ENCODE peak calls at places on chromosome 6, in four cellular contexts. One of them, this sample, is unnamed.
A peak's percentile ranks its signal among the peaks of the same experiment; 100 is the strongest.

GRCh38 chr6:73236147-73236750 is 11.0 kb upstream of the KHDC1L start:
- DNase-seq in brain microvascular endothelial cell: peak; percentile 51
- DNase-seq in astrocyte of the spinal cord: peak; percentile 61
- DNase-seq in fibroblast of mammary gland: peak; percentile 96
- DNase-seq in this sample: peak; percentile 64

GRCh38 chr6:40722553-40723258 is 135.5 kb upstream of the LRFN2 start:
- DNase-seq in astrocyte of the spinal cord: peak; percentile 26
- DNase-seq in brain microvascular endothelial cell: peak; percentile 68
- DNase-seq in fibroblast of mammary gland: peak; percentile 19
- DNase-seq in this sample: peak; percentile 59

GRCh38 chr6:70394518-70395300 is 18.6 kb upstream of the FAM135A start:
- DNase-seq in fibroblast of mammary gland: no peak
- DNase-seq in brain microvascular endothelial cell: no peak
- DNase-seq in astrocyte of the spinal cord: no peak
- DNase-seq in this sample: no peak

GRCh38 chr6:106513813-106514212 is 115.5 kb downstream of the RTN4IP1 start:
- DNase-seq in fibroblast of mammary gland: peak; percentile 62
- DNase-seq in astrocyte of the spinal cord: peak; percentile 39
- DNase-seq in brain microvascular endothelial cell: no peak
- DNase-seq in this sample: no peak

GRCh38 chr6:117485433-117485832 is 3.0 kb downstream of the DCBLD1 start:
- DNase-seq in brain microvascular endothelial cell: no peak
- DNase-seq in astrocyte of the spinal cord: no peak
- DNase-seq in fibroblast of mammary gland: no peak
- DNase-seq in this sample: no peak

GRCh38 chr6:137861550-137862337 is 5.3 kb upstream of the TNFAIP3 start:
- DNase-seq in brain microvascular endothelial cell: no peak
- DNase-seq in astrocyte of the spinal cord: no peak
- DNase-seq in fibroblast of mammary gland: no peak
- DNase-seq in this sample: no peak

GRCh38 chr6:35487653-35488516 is 9.0 kb downstream of the TEAD3 start:
- DNase-seq in fibroblast of mammary gland: no peak
- DNase-seq in brain microvascular endothelial cell: no peak
- DNase-seq in astrocyte of the spinal cord: peak; percentile 35
- DNase-seq in this sample: no peak

GRCh38 chr6:119160911-119161310 is 82.4 kb upstream of the FAM184A start:
- DNase-seq in fibroblast of mammary gland: peak; percentile 70
- DNase-seq in astrocyte of the spinal cord: no peak
- DNase-seq in brain microvascular endothelial cell: no peak
- DNase-seq in this sample: no peak

GRCh38 chr6:87066449-87067288 is 28.2 kb downstream of the CGA start:
- DNase-seq in fibroblast of mammary gland: peak; percentile 69
- DNase-seq in brain microvascular endothelial cell: peak; percentile 49
- DNase-seq in astrocyte of the spinal cord: peak; percentile 68
- DNase-seq in this sample: peak; percentile 11

GRCh38 chr6:152457949-152458624 is 179.1 kb downstream of the SYNE1 start:
- DNase-seq in brain microvascular endothelial cell: no peak
- DNase-seq in fibroblast of mammary gland: no peak
- DNase-seq in astrocyte of the spinal cord: no peak
- DNase-seq in this sample: no peak

GRCh38 chr6:343960-344815 is 47.4 kb upstream of the IRF4 start:
- DNase-seq in fibroblast of mammary gland: no peak
- DNase-seq in astrocyte of the spinal cord: no peak
- DNase-seq in brain microvascular endothelial cell: no peak
- DNase-seq in this sample: no peak

GRCh38 chr6:113924199-113924791 is 46.7 kb downstream of the HDAC2 start:
- DNase-seq in brain microvascular endothelial cell: no peak
- DNase-seq in fibroblast of mammary gland: no peak
- DNase-seq in astrocyte of the spinal cord: no peak
- DNase-seq in this sample: no peak

GRCh38 chr6:12592634-12593033 is 123.9 kb upstream of the PHACTR1 start:
- DNase-seq in brain microvascular endothelial cell: no peak
- DNase-seq in astrocyte of the spinal cord: no peak
- DNase-seq in fibroblast of mammary gland: no peak
- DNase-seq in this sample: no peak

DNA sequence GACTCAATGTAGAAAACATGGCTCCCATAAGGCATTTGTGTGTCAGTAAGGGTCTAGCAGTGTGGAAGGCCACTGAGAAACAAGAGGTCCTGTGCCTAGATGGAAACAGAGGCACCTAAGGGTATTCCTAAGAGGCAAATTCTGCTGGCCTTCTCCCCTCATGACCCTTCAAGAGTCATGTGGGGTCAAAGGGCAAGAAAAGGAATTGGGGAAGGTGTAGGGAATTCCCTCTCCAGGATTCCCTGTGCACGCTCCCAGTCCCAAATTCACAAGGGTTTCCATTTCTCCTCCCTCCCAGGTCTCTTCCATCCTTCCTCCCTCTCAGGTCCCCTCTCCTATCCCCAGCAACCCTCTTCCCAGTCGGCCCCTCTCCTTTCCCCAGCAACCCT is 568 bp downstream of the AGPAT1 start:
- DNase-seq in brain microvascular endothelial cell: no peak
- DNase-seq in astrocyte of the spinal cord: no peak
- DNase-seq in fibroblast of mammary gland: no peak
- DNase-seq in this sample: no peak
- H3K4me3 ChIP-seq in brain microvascular endothelial cell: peak overlapping the region; percentile 95
- H3K4me3 ChIP-seq in astrocyte of the spinal cord: peak overlapping the region; percentile 98
- H3K4me3 ChIP-seq in fibroblast of mammary gland: peak overlapping the region; percentile 94
- H3K4me3 ChIP-seq in this sample: peak overlapping the region; percentile 99

GRCh38 chr6:18471232-18471964 is 84.2 kb downstream of the RNF144B start:
- DNase-seq in astrocyte of the spinal cord: no peak
- DNase-seq in brain microvascular endothelial cell: no peak
- DNase-seq in fibroblast of mammary gland: no peak
- DNase-seq in this sample: no peak
- H3K4me3 ChIP-seq in astrocyte of the spinal cord: no peak overlapping the region
- H3K4me3 ChIP-seq in brain microvascular endothelial cell: no peak overlapping the region
- H3K4me3 ChIP-seq in fibroblast of mammary gland: no peak overlapping the region
- H3K4me3 ChIP-seq in this sample: no peak overlapping the region

GRCh38 chr6:24394061-24394460 is 8.7 kb upstream of the MRS2 start:
- DNase-seq in brain microvascular endothelial cell: no peak
- DNase-seq in astrocyte of the spinal cord: no peak
- DNase-seq in fibroblast of mammary gland: no peak
- DNase-seq in this sample: no peak

GRCh38 chr6:24396764-24397163 is 6.0 kb upstream of the MRS2 start:
- DNase-seq in fibroblast of mammary gland: peak; percentile 11
- DNase-seq in astrocyte of the spinal cord: no peak
- DNase-seq in brain microvascular endothelial cell: no peak
- DNase-seq in this sample: no peak

GRCh38 chr6:24391756-24392405 is 10.9 kb upstream of the MRS2 start:
- DNase-seq in fibroblast of mammary gland: peak; percentile 12
- DNase-seq in brain microvascular endothelial cell: no peak
- DNase-seq in astrocyte of the spinal cord: no peak
- DNase-seq in this sample: no peak

GRCh38 chr6:24397631-24398030 is 5.1 kb upstream of the MRS2 start:
- DNase-seq in brain microvascular endothelial cell: no peak
- DNase-seq in astrocyte of the spinal cord: no peak
- DNase-seq in fibroblast of mammary gland: no peak
- DNase-seq in this sample: no peak

GRCh38 chr6:24394777-24395437 is 7.8 kb upstream of the MRS2 start:
- DNase-seq in brain microvascular endothelial cell: peak; percentile 71
- DNase-seq in astrocyte of the spinal cord: peak; percentile 37
- DNase-seq in fibroblast of mammary gland: peak; percentile 97
- DNase-seq in this sample: peak; percentile 70
- H3K4me3 ChIP-seq in brain microvascular endothelial cell: no peak overlapping the region
- H3K4me3 ChIP-seq in astrocyte of the spinal cord: no peak overlapping the region
- H3K4me3 ChIP-seq in fibroblast of mammary gland: no peak overlapping the region
- H3K4me3 ChIP-seq in this sample: no peak overlapping the region

DNA sequence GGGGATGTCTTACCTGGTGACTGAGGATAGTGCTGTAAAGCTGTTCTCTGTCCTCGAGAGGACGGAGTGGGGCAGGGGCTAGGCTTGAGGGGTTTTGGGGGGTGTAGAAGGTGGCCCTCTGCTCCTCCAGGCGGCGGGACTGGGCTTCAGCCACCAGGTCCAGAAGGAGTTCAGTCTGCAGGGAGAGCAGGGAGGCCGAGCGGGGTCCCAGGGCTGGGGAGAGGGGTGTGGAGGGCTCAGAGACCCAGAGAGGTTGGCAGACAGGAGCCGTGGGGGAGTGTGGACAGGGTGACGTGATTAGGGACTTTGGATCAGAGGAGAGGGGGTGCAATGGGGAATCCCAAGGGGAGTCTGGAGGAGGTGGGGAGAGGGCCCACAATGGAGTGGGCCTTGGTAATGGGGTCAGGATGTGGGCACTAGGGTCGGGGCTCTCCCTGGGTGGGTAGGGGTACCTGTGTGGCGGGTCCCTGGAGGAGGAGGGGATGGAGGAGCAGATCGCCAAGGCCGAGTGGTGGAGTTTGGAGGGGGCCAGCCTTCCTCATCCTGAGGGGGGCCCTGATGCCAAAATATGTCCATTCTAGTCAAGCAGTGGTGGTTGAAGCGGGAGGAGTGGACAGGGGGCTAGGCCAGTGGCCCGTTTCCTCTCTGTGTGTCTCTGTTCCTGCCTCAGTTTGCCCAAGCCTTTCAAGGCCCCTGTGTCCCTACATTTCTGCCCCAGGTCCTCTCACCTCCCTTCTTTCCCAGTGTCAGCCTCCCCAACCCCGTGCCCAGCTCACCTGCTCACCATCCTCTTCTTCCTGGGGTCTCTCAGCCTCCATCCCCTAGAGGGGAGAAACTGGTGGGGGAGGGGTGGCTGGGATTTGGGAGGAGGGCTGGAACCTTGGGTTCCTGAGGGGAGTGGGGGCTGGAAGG is 491 bp downstream of the GPSM3 start:
- DNase-seq in astrocyte of the spinal cord: no peak
- DNase-seq in fibroblast of mammary gland: no peak
- DNase-seq in brain microvascular endothelial cell: no peak
- DNase-seq in this sample: no peak
- H3K4me3 ChIP-seq in astrocyte of the spinal cord: no peak overlapping the region
- H3K4me3 ChIP-seq in fibroblast of mammary gland: no peak overlapping the region
- H3K4me3 ChIP-seq in brain microvascular endothelial cell: no peak overlapping the region
- H3K4me3 ChIP-seq in this sample: no peak overlapping the region

GRCh38 chr6:163287626-163288025 is 126.9 kb upstream of the QKI start:
- DNase-seq in astrocyte of the spinal cord: no peak
- DNase-seq in brain microvascular endothelial cell: no peak
- DNase-seq in fibroblast of mammary gland: no peak
- DNase-seq in this sample: no peak

GRCh38 chr6:163289445-163289844 is 125.1 kb upstream of the QKI start:
- DNase-seq in brain microvascular endothelial cell: no peak
- DNase-seq in astrocyte of the spinal cord: no peak
- DNase-seq in fibroblast of mammary gland: no peak
- DNase-seq in this sample: no peak

GRCh38 chr6:163290545-163291274 is 123.8 kb upstream of the QKI start:
- DNase-seq in brain microvascular endothelial cell: no peak
- DNase-seq in astrocyte of the spinal cord: no peak
- DNase-seq in fibroblast of mammary gland: no peak
- DNase-seq in this sample: no peak

GRCh38 chr6:163288066-163288465 is 126.5 kb upstream of the QKI start:
- DNase-seq in brain microvascular endothelial cell: no peak
- DNase-seq in astrocyte of the spinal cord: no peak
- DNase-seq in fibroblast of mammary gland: no peak
- DNase-seq in this sample: no peak

GRCh38 chr6:163288915-163289314 is 125.6 kb upstream of the QKI start:
- DNase-seq in astrocyte of the spinal cord: no peak
- DNase-seq in fibroblast of mammary gland: no peak
- DNase-seq in brain microvascular endothelial cell: no peak
- DNase-seq in this sample: no peak
- H3K4me3 ChIP-seq in astrocyte of the spinal cord: no peak overlapping the region
- H3K4me3 ChIP-seq in fibroblast of mammary gland: no peak overlapping the region
- H3K4me3 ChIP-seq in brain microvascular endothelial cell: no peak overlapping the region
- H3K4me3 ChIP-seq in this sample: no peak overlapping the region

GRCh38 chr6:6711832-6712231 is 123.3 kb downstream of the LY86 start:
- DNase-seq in brain microvascular endothelial cell: no peak
- DNase-seq in fibroblast of mammary gland: no peak
- DNase-seq in astrocyte of the spinal cord: no peak
- DNase-seq in this sample: no peak

GRCh38 chr6:6712979-6713514 is 124.5 kb downstream of the LY86 start:
- DNase-seq in fibroblast of mammary gland: no peak
- DNase-seq in astrocyte of the spinal cord: peak; percentile 15
- DNase-seq in brain microvascular endothelial cell: no peak
- DNase-seq in this sample: no peak

GRCh38 chr6:6713660-6714446 is 125.3 kb downstream of the LY86 start:
- DNase-seq in fibroblast of mammary gland: peak; percentile 85
- DNase-seq in astrocyte of the spinal cord: peak; percentile 52
- DNase-seq in brain microvascular endothelial cell: peak; percentile 58
- DNase-seq in this sample: no peak

GRCh38 chr6:6714498-6715360 is 126.2 kb downstream of the LY86 start:
- DNase-seq in fibroblast of mammary gland: no peak
- DNase-seq in brain microvascular endothelial cell: no peak
- DNase-seq in astrocyte of the spinal cord: no peak
- DNase-seq in this sample: no peak

DNA sequence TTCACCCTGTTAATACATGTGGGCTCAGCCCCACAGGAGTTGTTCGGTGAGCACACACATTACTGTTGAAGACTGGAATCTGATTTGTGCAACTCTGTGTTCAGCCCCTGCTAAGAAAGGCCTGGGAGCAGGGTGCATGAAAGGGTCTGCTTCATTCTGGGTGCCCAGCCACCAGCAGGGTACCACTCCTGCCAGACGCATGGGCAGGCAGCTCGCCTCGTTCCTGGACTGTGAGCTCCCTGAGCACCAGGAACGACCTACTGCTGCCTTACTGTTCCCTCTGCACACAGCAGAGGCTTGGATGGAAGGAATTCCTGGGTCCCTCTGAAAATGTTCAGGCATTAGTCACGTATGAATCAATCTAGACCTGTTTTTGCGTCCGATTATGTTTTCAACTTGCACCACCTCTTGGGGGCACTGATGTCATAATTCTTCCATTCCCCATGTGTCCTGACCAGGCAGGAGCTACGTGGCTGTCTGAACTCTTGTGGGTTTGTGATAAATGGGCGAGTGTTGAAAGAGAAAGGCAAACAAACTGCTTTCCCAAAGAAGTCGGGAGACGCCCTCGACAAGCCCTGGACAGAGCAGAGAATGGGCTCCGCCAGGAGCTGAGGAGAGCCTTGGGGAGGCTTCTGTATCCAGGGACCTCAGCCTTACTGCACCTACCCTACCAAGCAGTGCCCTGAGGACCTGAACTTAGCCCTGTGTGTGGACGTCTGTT is 123.9 kb downstream of the LY86 start:
- DNase-seq in brain microvascular endothelial cell: peak; percentile 73
- DNase-seq in fibroblast of mammary gland: peak; percentile 96
- DNase-seq in astrocyte of the spinal cord: peak; percentile 79
- DNase-seq in this sample: peak; percentile 57
- H3K4me3 ChIP-seq in brain microvascular endothelial cell: no peak overlapping the region
- H3K4me3 ChIP-seq in fibroblast of mammary gland: no peak overlapping the region
- H3K4me3 ChIP-seq in astrocyte of the spinal cord: no peak overlapping the region
- H3K4me3 ChIP-seq in this sample: no peak overlapping the region

DNA sequence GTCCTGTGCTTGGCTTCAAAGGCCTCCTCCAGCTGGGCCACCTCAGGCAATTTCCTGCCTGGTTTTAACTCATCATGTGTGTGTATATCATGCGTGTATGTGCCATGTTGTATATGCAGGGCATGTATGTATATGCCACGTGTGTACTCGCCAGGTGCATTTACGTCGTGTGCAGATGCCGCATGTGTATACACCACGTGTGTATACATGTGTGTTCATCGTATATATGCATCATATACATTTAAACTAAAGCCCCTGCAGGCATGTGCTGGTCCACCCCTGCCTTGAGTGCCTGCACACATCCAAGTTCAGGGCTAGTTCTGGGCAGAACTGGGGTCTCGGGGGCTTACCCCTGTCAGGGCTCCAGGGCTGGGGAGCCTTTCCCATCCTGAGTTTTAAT is 54.0 kb upstream of the SMOC2 start:
- DNase-seq in fibroblast of mammary gland: no peak
- DNase-seq in brain microvascular endothelial cell: no peak
- DNase-seq in astrocyte of the spinal cord: no peak
- DNase-seq in this sample: no peak
- H3K4me3 ChIP-seq in fibroblast of mammary gland: no peak overlapping the region
- H3K4me3 ChIP-seq in brain microvascular endothelial cell: no peak overlapping the region
- H3K4me3 ChIP-seq in astrocyte of the spinal cord: no peak overlapping the region
- H3K4me3 ChIP-seq in this sample: no peak overlapping the region